ENCODE peak calls at places on chromosomes 3 and 15, in eight cellular contexts. K is DND-41; Q is upper lobe of right lung; H is CD4-positive, CD25-positive, alpha-beta regulatory T cell; P is GM23338; F is ovary; O is sigmoid colon; X is aorta. N is an unnamed sample.

GRCh38 chr3:143280984-143281383 is 161.4 kb downstream of the CHST2 start:
- DNase-seq in K (no peak), O (no peak), Q (no peak), P (no peak), F (no peak), H (no peak), X (no peak), N (no peak)

GRCh38 chr15:80701676-80702311 is 6.7 kb downstream of the ABHD17C start:
- DNase-seq in X (no peak), H (no peak), P (no peak), K (no peak), O (no peak), Q (no peak), F (no peak), N (no peak)

GRCh38 chr15:40843183-40843884 is 514 bp upstream of the SPINT1 start:
- DNase-seq in P (peak; percentile 17), X (peak; percentile 59), Q (no peak), H (no peak), F (no peak), K (no peak), O (no peak), N (no peak)

GRCh38 chr3:171996178-171996817 is 43.1 kb upstream of the FNDC3B start:
- DNase-seq in Q (no peak), X (no peak), F (no peak), P (no peak), H (peak; percentile 60), O (no peak), K (no peak), N (no peak)

GRCh38 chr15:31203999-31204398 is 102.5 kb upstream of the TRPM1 start:
- DNase-seq in K (no peak), H (no peak), Q (no peak), F (no peak), O (no peak), P (no peak), X (no peak), N (no peak)

GRCh38 chr3:150177673-150178378 is 207.1 kb upstream of the PFN2 start:
- DNase-seq in P (no peak), K (no peak), H (no peak), X (no peak), Q (no peak), O (no peak), F (no peak), N (no peak)

GRCh38 chr3:78970656-78971055 is 797.1 kb downstream of the ROBO1 start:
- DNase-seq in Q (no peak), P (no peak), F (no peak), X (no peak), O (no peak), H (no peak), K (no peak), N (no peak)

GRCh38 chr3:161295325-161295724 is 74.2 kb downstream of the NMD3 start:
- DNase-seq in K (no peak), H (no peak), F (no peak), O (no peak), P (no peak), X (no peak), Q (no peak), N (no peak)

GRCh38 chr3:139260793-139261736 is 82.8 kb upstream of the MRPS22 start:
- DNase-seq in O (no peak), P (no peak), K (no peak), X (no peak), F (no peak), H (no peak), Q (no peak), N (no peak)

GRCh38 chr3:170585937-170586310 is at the start of gene SLC7A14:
- DNase-seq in F (no peak), K (no peak), P (peak; percentile 75), O (no peak), X (no peak), Q (no peak), H (no peak), N (no peak)
- H3K4me3 ChIP-seq in F (no peak within 1 kb of the TSS), K (no peak within 1 kb of the TSS), P (peak within 1 kb of the TSS; percentile 88), O (no peak within 1 kb of the TSS), X (no peak within 1 kb of the TSS), Q (no peak within 1 kb of the TSS), H (no peak within 1 kb of the TSS), N (no peak within 1 kb of the TSS)

DNA sequence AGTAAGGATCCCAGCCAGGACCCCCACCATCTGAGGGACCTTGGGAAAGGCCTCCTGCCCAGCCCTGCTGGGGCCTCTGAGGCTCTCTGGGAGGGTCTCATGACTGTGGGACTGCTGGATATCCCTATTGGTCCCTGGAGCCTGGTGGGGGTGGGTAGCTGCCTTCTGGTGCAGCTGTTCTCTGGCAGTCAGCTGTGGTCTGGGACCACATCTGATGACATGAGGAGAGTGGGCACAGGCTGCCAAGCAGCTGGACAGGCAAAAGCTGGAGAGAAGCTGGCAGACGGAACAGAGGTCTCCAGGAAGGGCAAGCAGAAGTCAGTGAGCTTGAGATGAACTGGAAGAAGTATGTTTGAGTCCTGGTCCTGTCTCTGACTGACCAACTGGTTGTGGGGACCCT is 22.4 kb downstream of the PLEKHO2 start:
- DNase-seq in F (no peak), Q (no peak), X (no peak), K (no peak), O (no peak), P (no peak), H (no peak), N (no peak)
- H3K27ac ChIP-seq in F (no peak overlapping the region), Q (no peak overlapping the region), X (no peak overlapping the region), K (no peak overlapping the region), O (peak overlapping the region; percentile 71), P (no peak overlapping the region), H (no peak overlapping the region), N (no peak overlapping the region)

DNA sequence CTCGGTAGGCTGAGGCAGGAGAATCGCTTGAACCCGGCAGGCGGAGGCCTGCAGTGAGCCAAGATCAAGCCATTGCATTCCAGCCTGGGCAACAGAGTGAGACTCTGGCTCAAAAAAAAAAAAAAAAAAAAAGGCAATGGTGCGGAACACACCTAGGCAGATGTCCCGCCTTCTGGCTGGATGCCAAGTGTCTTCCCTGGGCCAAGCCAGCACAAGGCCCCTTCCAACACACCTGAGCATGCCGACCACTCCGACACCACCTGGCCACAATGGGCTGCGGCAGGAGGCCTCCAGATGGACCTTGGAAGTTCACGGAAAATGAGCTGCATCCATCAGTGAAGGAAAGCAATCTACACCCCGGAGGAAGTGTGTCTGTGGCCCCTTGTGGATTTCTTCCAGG is 19.0 kb downstream of the NUP210 start:
- DNase-seq in X (no peak), P (no peak), K (no peak), H (no peak), O (no peak), F (no peak), Q (no peak), N (no peak)
- H3K36me3 ChIP-seq in X (no peaks in the 10 kb centered on the region), P (no peaks in the 10 kb centered on the region), K (peaks cover 78% of the 10 kb centered on the region), H (peaks cover 36% of the 10 kb centered on the region), O (no peaks in the 10 kb centered on the region), F (no peaks in the 10 kb centered on the region), Q (no peaks in the 10 kb centered on the region), N (no peaks in the 10 kb centered on the region)

GRCh38 chr3:127762787-127763105 is 59.6 kb downstream of the MGLL start:
- DNase-seq in X (no peak), F (no peak), H (no peak), O (no peak), Q (no peak), P (no peak), K (no peak), N (no peak)
- H3K4me3 ChIP-seq in X (no peak overlapping the region), F (no peak overlapping the region), H (no peak overlapping the region), O (no peak overlapping the region), Q (no peak overlapping the region), P (no peak overlapping the region), K (no peak overlapping the region), N (no peak overlapping the region)

GRCh38 chr3:46932455-46933225 is 43.9 kb downstream of the CCDC12 start:
- DNase-seq in H (no peak), K (no peak), F (peak; percentile 34), O (peak; percentile 61), X (peak; percentile 55), P (no peak), Q (no peak), N (no peak)
- H3K27ac ChIP-seq in H (peak overlapping the region; percentile 15), K (peak overlapping the region; percentile 33), F (peak overlapping the region; percentile 5), O (peak overlapping the region; percentile 91), X (no peak overlapping the region), P (no peak overlapping the region), Q (peak overlapping the region; percentile 62), N (peak overlapping the region; percentile 95)

GRCh38 chr3:186444288-186444687 is 82.3 kb upstream of the DGKG start:
- DNase-seq in F (no peak), X (no peak), P (no peak), Q (no peak), H (no peak), K (no peak), O (no peak), N (no peak)

GRCh38 chr3:186440850-186441249 is 78.8 kb upstream of the DGKG start:
- DNase-seq in H (no peak), K (no peak), P (no peak), Q (no peak), X (no peak), O (no peak), F (no peak), N (no peak)

GRCh38 chr3:186442162-186442561 is 80.1 kb upstream of the DGKG start:
- DNase-seq in H (no peak), P (no peak), O (no peak), F (no peak), Q (no peak), K (no peak), X (no peak), N (no peak)

GRCh38 chr3:186439725-186440124 is 77.7 kb upstream of the DGKG start:
- DNase-seq in Q (no peak), X (no peak), O (no peak), P (no peak), H (no peak), K (no peak), F (no peak), N (no peak)

GRCh38 chr3:186444974-186445373 is 82.9 kb upstream of the DGKG start:
- DNase-seq in K (no peak), O (no peak), Q (no peak), X (no peak), H (no peak), P (no peak), F (no peak), N (no peak)
- H3K36me3 ChIP-seq in K (no peaks in the 10 kb centered on the region), O (no peaks in the 10 kb centered on the region), Q (no peaks in the 10 kb centered on the region), X (no peaks in the 10 kb centered on the region), H (no peaks in the 10 kb centered on the region), P (no peaks in the 10 kb centered on the region), F (no peaks in the 10 kb centered on the region), N (no peaks in the 10 kb centered on the region)